ENCODE peak calls at places on chromosomes 16 and 17, in ten cellular contexts. Z, G, E, Y, R, I, U, P, L and M are unnamed samples.

GRCh38 chr17:13544292-13544691 is 57.4 kb downstream of the HS3ST3A1 start:
- DNase-seq in Z (no peak), G (no peak), E (no peak), Y (no peak), R (no peak), I (no peak), U (no peak), P (no peak), L (peak), M (no peak)

GRCh38 chr17:44533533-44534246 is 23.6 kb upstream of the FZD2 start:
- DNase-seq in Z (peak), G (peak), E (peak), Y (peak), R (peak), I (peak), U (peak), P (peak), L (peak), M (no peak)

GRCh38 chr17:76232342-76232741 is 8.0 kb downstream of the RNF157 start:
- DNase-seq in Z (no peak), G (no peak), E (no peak), Y (no peak), R (no peak), I (no peak), U (no peak), P (no peak), L (no peak), M (peak)

GRCh38 chr16:4320571-4321137 is 4.8 kb downstream of the GLIS2 start:
- DNase-seq in Z (no peak), G (no peak), E (no peak), Y (no peak), R (no peak), I (no peak), U (no peak), P (no peak), L (no peak), M (no peak)

GRCh38 chr17:50946891-50947843 is 81.0 kb upstream of the TOB1 start:
- DNase-seq in Z (no peak), G (no peak), E (no peak), Y (no peak), R (peak), I (no peak), U (no peak), P (no peak), L (no peak), M (no peak)

GRCh38 chr17:30812218-30813177 is 12.0 kb downstream of the CRLF3 start:
- DNase-seq in Z (no peak), G (no peak), E (no peak), Y (no peak), R (no peak), I (no peak), U (no peak), P (no peak), L (no peak), M (peak)

GRCh38 chr17:78039581-78039980 is 81.1 kb downstream of the TNRC6C start:
- DNase-seq in Z (no peak), G (no peak), E (no peak), Y (no peak), R (no peak), I (no peak), U (no peak), P (no peak), L (no peak), M (no peak)

GRCh38 chr16:50196736-50197135 is 43.6 kb downstream of the TENT4B start:
- DNase-seq in Z (no peak), G (peak), E (no peak), Y (no peak), R (no peak), I (no peak), U (no peak), P (peak), L (no peak), M (no peak)

GRCh38 chr17:65554568-65555223 is 6.8 kb downstream of the AXIN2 start:
- DNase-seq in Z (no peak), G (no peak), E (no peak), Y (no peak), R (no peak), I (no peak), U (no peak), P (no peak), L (peak), M (no peak)

GRCh38 chr17:76262732-76263344 is 2.3 kb upstream of the UBALD2 start:
- DNase-seq in Z (no peak), G (peak), E (no peak), Y (no peak), R (no peak), I (peak), U (no peak), P (peak), L (no peak), M (peak)